ENCODE peak calls at places on chromosomes 2 and 18, in five cellular contexts. One of them, this sample, is unnamed.

GRCh38 chr2:172551266-172551665 is 4.6 kb upstream of the PDK1 start:
- DNase-seq in naive thymus-derived CD4-positive, alpha-beta T cell: no peak
- DNase-seq in HFFc6: no peak
- DNase-seq in dermis blood vessel endothelial cell: no peak
- DNase-seq in thyroid gland: no peak
- DNase-seq in this sample: no peak

GRCh38 chr18:55838841-55839240 is 250.8 kb upstream of the TCF4 start:
- DNase-seq in naive thymus-derived CD4-positive, alpha-beta T cell: no peak
- DNase-seq in HFFc6: peak
- DNase-seq in dermis blood vessel endothelial cell: no peak
- DNase-seq in thyroid gland: no peak
- DNase-seq in this sample: no peak

GRCh38 chr2:13240061-13240460 is 523.3 kb downstream of the TRIB2 start:
- DNase-seq in naive thymus-derived CD4-positive, alpha-beta T cell: no peak
- DNase-seq in HFFc6: no peak
- DNase-seq in dermis blood vessel endothelial cell: no peak
- DNase-seq in thyroid gland: no peak
- DNase-seq in this sample: no peak

GRCh38 chr2:68253211-68254068 is 1.1 kb upstream of the PPP3R1 start:
- DNase-seq in naive thymus-derived CD4-positive, alpha-beta T cell: no peak
- DNase-seq in HFFc6: no peak
- DNase-seq in dermis blood vessel endothelial cell: peak
- DNase-seq in thyroid gland: peak
- DNase-seq in this sample: no peak

GRCh38 chr2:239396881-239397681 is 3.7 kb downstream of the HDAC4 start:
- DNase-seq in naive thymus-derived CD4-positive, alpha-beta T cell: no peak
- DNase-seq in HFFc6: no peak
- DNase-seq in dermis blood vessel endothelial cell: peak
- DNase-seq in thyroid gland: peak
- DNase-seq in this sample: no peak

GRCh38 chr2:3670941-3671340 is 12.9 kb downstream of the ALLC start:
- DNase-seq in naive thymus-derived CD4-positive, alpha-beta T cell: no peak
- DNase-seq in HFFc6: no peak
- DNase-seq in dermis blood vessel endothelial cell: no peak
- DNase-seq in thyroid gland: no peak
- DNase-seq in this sample: no peak

GRCh38 chr2:60302377-60303126 is 250.9 kb downstream of the BCL11A start:
- DNase-seq in naive thymus-derived CD4-positive, alpha-beta T cell: no peak
- DNase-seq in HFFc6: no peak
- DNase-seq in dermis blood vessel endothelial cell: no peak
- DNase-seq in thyroid gland: no peak
- DNase-seq in this sample: no peak

GRCh38 chr2:26235089-26235488 is 9.3 kb downstream of the HADHA start:
- DNase-seq in naive thymus-derived CD4-positive, alpha-beta T cell: no peak
- DNase-seq in HFFc6: no peak
- DNase-seq in dermis blood vessel endothelial cell: peak
- DNase-seq in thyroid gland: no peak
- DNase-seq in this sample: no peak

GRCh38 chr18:2979871-2980606 is 32.9 kb downstream of the LPIN2 start:
- DNase-seq in naive thymus-derived CD4-positive, alpha-beta T cell: no peak
- DNase-seq in HFFc6: no peak
- DNase-seq in dermis blood vessel endothelial cell: peak
- DNase-seq in thyroid gland: peak
- DNase-seq in this sample: no peak

GRCh38 chr2:107418713-107419112 is 408.0 kb upstream of the RGPD4 start:
- DNase-seq in naive thymus-derived CD4-positive, alpha-beta T cell: no peak
- DNase-seq in HFFc6: no peak
- DNase-seq in dermis blood vessel endothelial cell: no peak
- DNase-seq in thyroid gland: peak
- DNase-seq in this sample: no peak

GRCh38 chr2:241562269-241562891 is 3.8 kb downstream of the BOK start:
- DNase-seq in naive thymus-derived CD4-positive, alpha-beta T cell: no peak
- DNase-seq in HFFc6: no peak
- DNase-seq in dermis blood vessel endothelial cell: no peak
- DNase-seq in thyroid gland: no peak
- DNase-seq in this sample: no peak

GRCh38 chr18:4319738-4320677 is 135.1 kb downstream of the DLGAP1 start:
- DNase-seq in naive thymus-derived CD4-positive, alpha-beta T cell: no peak
- DNase-seq in HFFc6: no peak
- DNase-seq in dermis blood vessel endothelial cell: no peak
- DNase-seq in thyroid gland: no peak
- DNase-seq in this sample: no peak

GRCh38 chr2:164617466-164617865 is 3.8 kb downstream of the GRB14 start:
- DNase-seq in naive thymus-derived CD4-positive, alpha-beta T cell: no peak
- DNase-seq in HFFc6: peak
- DNase-seq in dermis blood vessel endothelial cell: peak
- DNase-seq in thyroid gland: no peak
- DNase-seq in this sample: no peak

GRCh38 chr2:30404354-30405265 is 42.4 kb upstream of the LCLAT1 start:
- DNase-seq in naive thymus-derived CD4-positive, alpha-beta T cell: no peak
- DNase-seq in HFFc6: no peak
- DNase-seq in dermis blood vessel endothelial cell: no peak
- DNase-seq in thyroid gland: peak
- DNase-seq in this sample: no peak

GRCh38 chr2:196592331-196592911 is 47.1 kb upstream of the CCDC150 start:
- DNase-seq in naive thymus-derived CD4-positive, alpha-beta T cell: no peak
- DNase-seq in HFFc6: peak
- DNase-seq in dermis blood vessel endothelial cell: peak
- DNase-seq in thyroid gland: peak
- DNase-seq in this sample: peak